ENCODE peak calls at places on chromosomes 2 and 18, in six cellular contexts. C is right lobe of liver, Z is T-helper 2 cell, Q is kidney epithelial cell, F is sigmoid colon, H is non-pigmented ciliary epithelial cell. M is an unnamed sample.

GRCh38 chr18:13831864-13832508 is 8.0 kb downstream of the MC5R start:
- DNase-seq in Q (no peak), Z (no peak), C (no peak), H (no peak), F (no peak), M (no peak)

GRCh38 chr2:67399831-67400489 is 2.8 kb downstream of the ETAA1 start:
- DNase-seq in F (no peak), Q (no peak), Z (no peak), H (no peak), C (no peak), M (no peak)

GRCh38 chr18:67520276-67521035 is 3.9 kb upstream of the DSEL start:
- DNase-seq in Z (no peak), F (peak), C (no peak), Q (no peak), H (no peak), M (no peak)

GRCh38 chr2:222594679-222595078 is 61.2 kb downstream of the FARSB start:
- DNase-seq in C (no peak), Q (peak), H (peak), Z (no peak), F (no peak), M (no peak)

GRCh38 chr2:178282075-178282474 is 87.8 kb downstream of the OSBPL6 start:
- DNase-seq in Q (no peak), C (no peak), Z (no peak), H (peak), F (no peak), M (no peak)

GRCh38 chr2:48399828-48400552 is 130.0 kb upstream of the STON1 start:
- DNase-seq in H (no peak), F (no peak), Q (no peak), C (no peak), Z (no peak), M (no peak)

GRCh38 chr2:98883780-98884211 is 52.2 kb downstream of the CRACDL start:
- DNase-seq in Z (no peak), Q (no peak), F (no peak), C (no peak), H (no peak), M (no peak)

GRCh38 chr2:65554765-65555561 is 122.6 kb upstream of the SPRED2 start:
- DNase-seq in F (no peak), C (no peak), Z (no peak), H (no peak), Q (no peak), M (no peak)

GRCh38 chr2:122168799-122169198 is 413.3 kb downstream of the TSN start:
- DNase-seq in Q (no peak), F (no peak), Z (no peak), C (no peak), H (no peak), M (no peak)

GRCh38 chr2:217932661-217933325 is 70.0 kb downstream of the TNS1 start:
- DNase-seq in Z (no peak), Q (no peak), H (no peak), C (no peak), F (no peak), M (no peak)

GRCh38 chr18:78737006-78737915 is 242.4 kb upstream of the SALL3 start:
- DNase-seq in F (no peak), H (no peak), C (no peak), Z (no peak), Q (no peak), M (no peak)

GRCh38 chr2:206150631-206151030 is 8.6 kb downstream of the NDUFS1 start:
- DNase-seq in Z (no peak), Q (no peak), H (no peak), C (no peak), F (no peak), M (no peak)

GRCh38 chr2:98601532-98602132 is 6.7 kb downstream of the COA5 start:
- DNase-seq in C (no peak), F (no peak), Z (no peak), H (no peak), Q (no peak), M (no peak)

M was measured in lower lobe of right lung.